ENCODE peak calls at places on chromosomes 2 and 18, in four cellular contexts. L is fibroblast of lung, M is DND-41, Z is mesendoderm. E is an unnamed sample.
A peak's percentile ranks its signal among the peaks of the same experiment; 100 is the strongest.

GRCh38 chr2:45013229-45014015 is 4.2 kb upstream of the SIX2 start:
- DNase-seq in L (no peak), M (no peak), Z (no peak), E (no peak)

GRCh38 chr2:182951948-182952663 is 85.7 kb upstream of the FRZB start:
- DNase-seq in L (peak; percentile 72), M (no peak), Z (no peak), E (no peak)

GRCh38 chr18:37294951-37295350 is 270.6 kb downstream of the CELF4 start:
- DNase-seq in L (no peak), M (no peak), Z (peak; percentile 75), E (no peak)

GRCh38 chr18:13611058-13611615 is 115.2 kb downstream of the FAM210A start:
- DNase-seq in L (peak; percentile 39), M (peak; percentile 62), Z (peak; percentile 71), E (no peak)

GRCh38 chr2:170736628-170737027 is 21.5 kb downstream of the SP5 start:
- DNase-seq in L (no peak), M (no peak), Z (no peak), E (no peak)

GRCh38 chr18:48955528-48956261 is 4.9 kb upstream of the SMAD7 start:
- DNase-seq in L (peak; percentile 94), M (no peak), Z (peak; percentile 80), E (peak; percentile 49)

GRCh38 chr2:169247231-169247630 is 115.1 kb downstream of the LRP2 start:
- DNase-seq in L (no peak), M (no peak), Z (no peak), E (no peak)

GRCh38 chr2:45904931-45905642 is 253.6 kb downstream of the PRKCE start:
- DNase-seq in L (peak; percentile 49), M (no peak), Z (no peak), E (no peak)

GRCh38 chr2:237581751-237582746 is 8.5 kb downstream of the RAB17 start:
- DNase-seq in L (peak; percentile 58), M (no peak), Z (peak; percentile 84), E (no peak)

GRCh38 chr2:8229546-8229986 is 452.3 kb upstream of the ID2 start:
- DNase-seq in L (peak; percentile 85), M (peak; percentile 96), Z (peak; percentile 36), E (peak; percentile 50)

GRCh38 chr2:157990173-157990572 is 111.5 kb upstream of the UPP2 start:
- DNase-seq in L (peak; percentile 10), M (no peak), Z (peak; percentile 68), E (no peak)

GRCh38 chr2:240371461-240372000 is 63.9 kb upstream of the GPC1 start:
- DNase-seq in L (no peak), M (no peak), Z (no peak), E (no peak)

GRCh38 chr2:240367721-240368120 is 67.7 kb upstream of the GPC1 start:
- DNase-seq in L (no peak), M (no peak), Z (no peak), E (no peak)

GRCh38 chr2:240368746-240369724 is 66.4 kb upstream of the GPC1 start:
- DNase-seq in L (no peak), M (no peak), Z (no peak), E (no peak)

GRCh38 chr2:240372051-240372450 is 63.4 kb upstream of the GPC1 start:
- DNase-seq in L (no peak), M (no peak), Z (no peak), E (no peak)

DNA sequence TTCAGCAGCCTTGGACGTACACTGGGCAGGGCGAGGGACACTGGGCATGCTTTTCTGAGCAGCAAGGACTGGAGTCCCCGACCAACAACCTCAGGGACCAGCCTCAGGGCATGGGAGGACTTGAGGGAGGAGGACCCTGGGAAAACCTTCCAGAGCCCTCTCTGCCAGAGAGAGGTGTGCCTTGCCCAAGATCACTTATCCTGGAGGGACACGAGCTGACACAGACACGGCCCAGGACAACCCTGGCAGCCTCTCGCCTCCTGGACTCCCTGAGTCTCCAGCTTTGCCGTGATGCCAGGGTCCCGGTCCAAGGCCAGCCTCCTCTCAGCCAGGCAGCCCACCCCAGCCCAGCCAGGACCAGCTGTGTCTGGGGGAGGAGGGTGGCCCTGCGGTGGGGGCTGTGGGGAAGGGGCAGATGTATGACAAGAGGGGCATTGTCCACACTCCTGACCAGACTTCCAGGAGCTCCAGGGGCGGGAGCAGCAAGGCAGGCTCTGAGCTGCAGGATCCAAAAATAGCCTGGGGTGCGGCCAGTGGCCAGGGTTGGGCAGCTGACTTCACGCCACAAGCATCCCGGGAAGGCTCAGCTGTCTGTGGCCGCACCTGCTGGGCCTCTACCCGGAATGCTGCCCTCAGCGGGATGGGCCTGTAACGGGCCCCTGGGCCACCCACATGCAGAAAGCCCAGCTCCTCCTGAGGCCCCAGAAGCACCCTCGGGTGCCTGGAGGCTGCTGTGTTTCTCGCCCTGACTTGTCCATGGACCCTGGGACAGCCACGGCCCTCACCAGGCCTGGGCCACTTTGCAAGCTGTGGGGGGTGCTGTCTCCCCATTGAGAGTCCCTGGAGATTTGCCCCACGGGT is 65.5 kb upstream of the GPC1 start:
- DNase-seq in L (peak; percentile 97), M (no peak), Z (peak; percentile 51), E (peak; percentile 94)
- H3K27ac ChIP-seq in L (peak overlapping the region; percentile 99), M (no peak overlapping the region), Z (no peak overlapping the region), E (peak overlapping the region; percentile 75)

GRCh38 chr18:5894215-5894612 is 1.1 kb downstream of the TMEM200C start:
- DNase-seq in L (no peak), M (no peak), Z (no peak), E (no peak)

GRCh38 chr18:5895300-5895885 is at the start of gene TMEM200C:
- DNase-seq in L (peak; percentile 49), M (no peak), Z (peak; percentile 66), E (no peak)

GRCh38 chr18:5894613-5895299 is 566 bp downstream of the TMEM200C start:
- DNase-seq in L (peak; percentile 27), M (no peak), Z (peak; percentile 47), E (no peak)

GRCh38 chr18:5892772-5893431 is 2.4 kb downstream of the TMEM200C start:
- DNase-seq in L (no peak), M (no peak), Z (no peak), E (no peak)

GRCh38 chr18:5895886-5896740 is 791 bp upstream of the TMEM200C start:
- DNase-seq in L (peak; percentile 76), M (no peak), Z (peak; percentile 81), E (no peak)
- H3K9ac ChIP-seq in L (no peak overlapping the region), M (no peak overlapping the region), Z (peak overlapping the region; percentile 96), E (no peak overlapping the region)

DNA sequence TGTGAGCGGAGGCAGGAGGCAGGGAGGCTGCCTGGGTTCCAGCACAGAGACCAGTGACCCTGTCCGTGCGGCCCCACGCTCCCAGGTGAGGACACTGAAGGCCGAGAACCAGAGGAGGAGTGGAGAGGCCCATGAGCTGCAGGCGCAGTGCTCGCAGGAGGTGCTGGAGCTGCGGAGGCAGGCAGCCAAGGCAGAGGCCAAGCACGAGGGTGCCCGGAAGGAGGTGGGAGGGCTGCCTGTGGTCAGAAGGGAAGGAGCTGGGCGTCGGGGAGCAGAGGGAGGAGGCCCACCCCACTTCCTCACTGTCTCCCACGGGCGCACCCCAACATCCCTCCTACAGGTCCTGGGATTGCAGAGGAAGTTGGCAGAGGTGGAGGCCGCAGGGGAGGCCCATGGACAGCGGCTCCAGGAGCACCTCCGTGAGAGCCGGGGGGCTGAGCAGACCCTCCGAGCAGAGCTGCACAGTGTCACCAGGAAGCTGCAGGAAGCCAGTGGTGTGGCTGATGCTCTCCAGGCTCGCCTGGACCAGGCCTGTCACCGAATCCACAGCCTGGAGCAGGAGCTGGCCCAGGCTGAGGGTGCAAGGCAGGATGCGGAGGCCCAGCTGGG is 33.0 kb upstream of the SNED1 start:
- DNase-seq in L (no peak), M (no peak), Z (no peak), E (no peak)
- H3K27ac ChIP-seq in L (no peak overlapping the region), M (no peak overlapping the region), Z (no peak overlapping the region), E (no peak overlapping the region)

GRCh38 chr2:180125245-180125962 is 118.3 kb upstream of the CWC22 start:
- DNase-seq in L (peak; percentile 97), M (peak; percentile 40), Z (peak; percentile 84), E (peak; percentile 94)
- H3K9ac ChIP-seq in L (no peak overlapping the region), M (no peak overlapping the region), Z (no peak overlapping the region), E (no peak overlapping the region)

GRCh38 chr2:223042704-223043118 is 9.3 kb upstream of the KCNE4 start:
- DNase-seq in L (peak; percentile 55), M (peak; percentile 4), Z (no peak), E (peak; percentile 88)
- H3K27ac ChIP-seq in L (peak overlapping the region; percentile 59), M (peak overlapping the region; percentile 56), Z (no peak overlapping the region), E (peak overlapping the region; percentile 82)

DNA sequence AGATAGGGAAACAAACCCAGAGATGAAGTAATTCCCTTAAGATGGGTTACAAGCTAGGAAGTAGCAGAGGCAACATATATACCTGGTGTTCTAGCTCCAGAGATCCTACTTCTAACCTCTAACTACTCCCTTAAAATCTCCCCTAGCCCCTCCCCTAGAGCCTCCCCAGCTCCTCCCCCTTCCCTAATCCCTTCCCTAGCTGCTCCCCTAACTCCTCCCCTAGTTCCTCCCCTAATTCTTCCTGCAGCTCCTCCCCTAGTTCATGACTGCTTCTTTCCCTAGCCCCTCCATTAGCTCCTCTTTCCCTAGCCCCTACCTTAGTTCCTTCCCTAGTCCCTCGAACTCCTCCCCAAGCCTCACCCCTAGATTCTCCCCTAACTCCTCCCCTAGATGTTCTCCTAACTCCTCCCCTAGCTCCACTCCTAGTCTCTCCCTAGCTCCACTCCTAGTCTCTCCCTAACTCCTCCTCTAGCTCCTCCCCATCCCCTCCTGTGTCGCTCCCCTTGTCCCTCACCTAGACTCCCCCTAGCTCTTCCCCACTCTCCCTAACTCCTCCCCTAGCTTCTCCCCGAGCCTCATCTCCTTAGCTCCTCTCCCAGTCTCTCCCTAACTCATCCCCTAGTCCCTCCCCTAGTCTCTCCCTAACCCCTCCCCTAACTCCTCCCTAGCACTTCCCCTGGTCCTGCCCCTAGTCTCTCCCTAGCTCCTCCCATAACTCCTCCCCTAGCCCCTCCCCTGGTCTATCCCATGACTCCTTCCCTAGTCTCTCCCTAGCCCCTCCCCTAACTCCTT is 108.9 kb downstream of the CD226 start:
- DNase-seq in L (no peak), M (peak; percentile 47), Z (peak; percentile 80), E (peak; percentile 41)
- H3K9ac ChIP-seq in L (no peak overlapping the region), M (no peak overlapping the region), Z (no peak overlapping the region), E (no peak overlapping the region)

GRCh38 chr2:186065491-186065890 is 326.9 kb downstream of the FSIP2 start:
- DNase-seq in L (no peak), M (no peak), Z (no peak), E (peak; percentile 51)
- H3K27ac ChIP-seq in L (no peak overlapping the region), M (no peak overlapping the region), Z (no peak overlapping the region), E (no peak overlapping the region)

GRCh38 chr2:202193305-202193704 is 45.1 kb downstream of the SUMO1 start:
- DNase-seq in L (no peak), M (no peak), Z (no peak), E (no peak)
- H3K9ac ChIP-seq in L (no peak overlapping the region), M (no peak overlapping the region), Z (no peak overlapping the region), E (no peak overlapping the region)

GRCh38 chr2:190867832-190868231 is 12.8 kb upstream of the GLS start:
- DNase-seq in L (no peak), M (no peak), Z (no peak), E (no peak)
- H3K27ac ChIP-seq in L (no peak overlapping the region), M (no peak overlapping the region), Z (no peak overlapping the region), E (no peak overlapping the region)

GRCh38 chr2:43293744-43294695 is 67.6 kb upstream of the ZFP36L2 start:
- DNase-seq in L (peak; percentile 99), M (peak; percentile 68), Z (peak; percentile 70), E (peak; percentile 97)
- H3K9ac ChIP-seq in L (no peak overlapping the region), M (no peak overlapping the region), Z (no peak overlapping the region), E (no peak overlapping the region)

E was measured in mammary epithelial cell.